ENCODE peak calls at places on chromosomes 12 and 14, in ten cellular contexts. One of them, this sample, is unnamed.

GRCh38 chr12:122473543-122474323 is 27.0 kb downstream of the ZCCHC8 start:
- DNase-seq in stimulated activated CD8-positive, alpha-beta memory T cell treated with anti-CD3 and anti-CD28 coated beads, Interleukin-4, amount 100 ng/mL, for 48 hours: peak; percentile 73
- DNase-seq in fibroblast of the aortic adventitia: no peak
- DNase-seq in adipocyte: no peak
- DNase-seq in AG08396: no peak
- DNase-seq in amygdala: no peak
- DNase-seq in fibroblast of lung: peak; percentile 60
- DNase-seq in left cardiac atrium: no peak
- DNase-seq in HFF-Myc: no peak
- DNase-seq in astrocyte of the cerebellum: no peak
- DNase-seq in this sample: no peak

GRCh38 chr12:108928695-108929094 is 48.8 kb downstream of the DAO start:
- DNase-seq in stimulated activated CD8-positive, alpha-beta memory T cell treated with anti-CD3 and anti-CD28 coated beads, Interleukin-4, amount 100 ng/mL, for 48 hours: no peak
- DNase-seq in fibroblast of the aortic adventitia: no peak
- DNase-seq in adipocyte: no peak
- DNase-seq in AG08396: no peak
- DNase-seq in amygdala: no peak
- DNase-seq in fibroblast of lung: no peak
- DNase-seq in left cardiac atrium: no peak
- DNase-seq in HFF-Myc: no peak
- DNase-seq in astrocyte of the cerebellum: no peak
- DNase-seq in this sample: no peak

GRCh38 chr12:52581066-52581465 is 7.4 kb upstream of the KRT74 start:
- DNase-seq in stimulated activated CD8-positive, alpha-beta memory T cell treated with anti-CD3 and anti-CD28 coated beads, Interleukin-4, amount 100 ng/mL, for 48 hours: no peak
- DNase-seq in fibroblast of the aortic adventitia: no peak
- DNase-seq in adipocyte: no peak
- DNase-seq in AG08396: no peak
- DNase-seq in amygdala: no peak
- DNase-seq in fibroblast of lung: no peak
- DNase-seq in left cardiac atrium: no peak
- DNase-seq in HFF-Myc: no peak
- DNase-seq in astrocyte of the cerebellum: no peak
- DNase-seq in this sample: no peak

GRCh38 chr12:18320036-18320617 is 58.8 kb downstream of the PIK3C2G start:
- DNase-seq in stimulated activated CD8-positive, alpha-beta memory T cell treated with anti-CD3 and anti-CD28 coated beads, Interleukin-4, amount 100 ng/mL, for 48 hours: no peak
- DNase-seq in fibroblast of the aortic adventitia: peak; percentile 91
- DNase-seq in adipocyte: peak; percentile 84
- DNase-seq in AG08396: peak; percentile 23
- DNase-seq in amygdala: no peak
- DNase-seq in fibroblast of lung: peak; percentile 67
- DNase-seq in left cardiac atrium: no peak
- DNase-seq in HFF-Myc: peak; percentile 30
- DNase-seq in astrocyte of the cerebellum: peak; percentile 56
- DNase-seq in this sample: no peak

GRCh38 chr14:23638414-23639047 is 2.4 kb downstream of the DHRS2 start:
- DNase-seq in stimulated activated CD8-positive, alpha-beta memory T cell treated with anti-CD3 and anti-CD28 coated beads, Interleukin-4, amount 100 ng/mL, for 48 hours: no peak
- DNase-seq in fibroblast of the aortic adventitia: no peak
- DNase-seq in adipocyte: no peak
- DNase-seq in AG08396: no peak
- DNase-seq in amygdala: no peak
- DNase-seq in fibroblast of lung: no peak
- DNase-seq in left cardiac atrium: no peak
- DNase-seq in HFF-Myc: no peak
- DNase-seq in astrocyte of the cerebellum: no peak
- DNase-seq in this sample: no peak

GRCh38 chr12:125134576-125134975 is 69.3 kb downstream of the AACS start:
- DNase-seq in stimulated activated CD8-positive, alpha-beta memory T cell treated with anti-CD3 and anti-CD28 coated beads, Interleukin-4, amount 100 ng/mL, for 48 hours: no peak
- DNase-seq in fibroblast of the aortic adventitia: no peak
- DNase-seq in adipocyte: no peak
- DNase-seq in AG08396: no peak
- DNase-seq in amygdala: no peak
- DNase-seq in fibroblast of lung: no peak
- DNase-seq in left cardiac atrium: no peak
- DNase-seq in HFF-Myc: no peak
- DNase-seq in astrocyte of the cerebellum: no peak
- DNase-seq in this sample: no peak

GRCh38 chr14:53355581-53356112 is 202.5 kb upstream of the DDHD1 start:
- DNase-seq in stimulated activated CD8-positive, alpha-beta memory T cell treated with anti-CD3 and anti-CD28 coated beads, Interleukin-4, amount 100 ng/mL, for 48 hours: no peak
- DNase-seq in fibroblast of the aortic adventitia: peak; percentile 58
- DNase-seq in adipocyte: peak; percentile 60
- DNase-seq in AG08396: peak; percentile 38
- DNase-seq in amygdala: no peak
- DNase-seq in fibroblast of lung: peak; percentile 60
- DNase-seq in left cardiac atrium: no peak
- DNase-seq in HFF-Myc: peak; percentile 89
- DNase-seq in astrocyte of the cerebellum: peak; percentile 99
- DNase-seq in this sample: no peak

GRCh38 chr14:67620217-67620789 is 583 bp downstream of the ARG2 start:
- DNase-seq in stimulated activated CD8-positive, alpha-beta memory T cell treated with anti-CD3 and anti-CD28 coated beads, Interleukin-4, amount 100 ng/mL, for 48 hours: peak; percentile 33
- DNase-seq in fibroblast of the aortic adventitia: peak; percentile 13
- DNase-seq in adipocyte: peak; percentile 21
- DNase-seq in AG08396: peak; percentile 20
- DNase-seq in amygdala: peak; percentile 8
- DNase-seq in fibroblast of lung: no peak
- DNase-seq in left cardiac atrium: no peak
- DNase-seq in HFF-Myc: no peak
- DNase-seq in astrocyte of the cerebellum: no peak
- DNase-seq in this sample: peak; percentile 64

GRCh38 chr12:76032043-76032981 is 736 bp upstream of the PHLDA1 start:
- DNase-seq in stimulated activated CD8-positive, alpha-beta memory T cell treated with anti-CD3 and anti-CD28 coated beads, Interleukin-4, amount 100 ng/mL, for 48 hours: peak; percentile 67
- DNase-seq in fibroblast of the aortic adventitia: peak; percentile 71
- DNase-seq in adipocyte: peak; percentile 81
- DNase-seq in AG08396: peak; percentile 64
- DNase-seq in amygdala: peak; percentile 48
- DNase-seq in fibroblast of lung: peak; percentile 75
- DNase-seq in left cardiac atrium: peak; percentile 68
- DNase-seq in HFF-Myc: no peak
- DNase-seq in astrocyte of the cerebellum: no peak
- DNase-seq in this sample: peak; percentile 52

GRCh38 chr14:92513204-92513965 is at the start of gene RIN3:
- DNase-seq in stimulated activated CD8-positive, alpha-beta memory T cell treated with anti-CD3 and anti-CD28 coated beads, Interleukin-4, amount 100 ng/mL, for 48 hours: peak; percentile 68
- DNase-seq in fibroblast of the aortic adventitia: peak; percentile 59
- DNase-seq in adipocyte: peak; percentile 74
- DNase-seq in AG08396: peak; percentile 80
- DNase-seq in amygdala: no peak
- DNase-seq in fibroblast of lung: peak; percentile 62
- DNase-seq in left cardiac atrium: peak; percentile 69
- DNase-seq in HFF-Myc: no peak
- DNase-seq in astrocyte of the cerebellum: no peak
- DNase-seq in this sample: no peak

GRCh38 chr12:14920475-14921126 is 17.7 kb downstream of the ERP27 start:
- DNase-seq in stimulated activated CD8-positive, alpha-beta memory T cell treated with anti-CD3 and anti-CD28 coated beads, Interleukin-4, amount 100 ng/mL, for 48 hours: no peak
- DNase-seq in fibroblast of the aortic adventitia: no peak
- DNase-seq in adipocyte: no peak
- DNase-seq in AG08396: no peak
- DNase-seq in amygdala: no peak
- DNase-seq in fibroblast of lung: no peak
- DNase-seq in left cardiac atrium: no peak
- DNase-seq in HFF-Myc: no peak
- DNase-seq in astrocyte of the cerebellum: no peak
- DNase-seq in this sample: no peak

GRCh38 chr12:122730215-122731014 is at the start of gene HCAR1:
- DNase-seq in stimulated activated CD8-positive, alpha-beta memory T cell treated with anti-CD3 and anti-CD28 coated beads, Interleukin-4, amount 100 ng/mL, for 48 hours: peak; percentile 66
- DNase-seq in fibroblast of the aortic adventitia: peak; percentile 30
- DNase-seq in adipocyte: peak; percentile 29
- DNase-seq in AG08396: no peak
- DNase-seq in amygdala: no peak
- DNase-seq in fibroblast of lung: peak; percentile 25
- DNase-seq in left cardiac atrium: no peak
- DNase-seq in HFF-Myc: no peak
- DNase-seq in astrocyte of the cerebellum: no peak
- DNase-seq in this sample: no peak

GRCh38 chr14:41922014-41922413 is 315.3 kb downstream of the LRFN5 start:
- DNase-seq in stimulated activated CD8-positive, alpha-beta memory T cell treated with anti-CD3 and anti-CD28 coated beads, Interleukin-4, amount 100 ng/mL, for 48 hours: no peak
- DNase-seq in fibroblast of the aortic adventitia: no peak
- DNase-seq in adipocyte: peak; percentile 0
- DNase-seq in AG08396: no peak
- DNase-seq in amygdala: no peak
- DNase-seq in fibroblast of lung: peak; percentile 5
- DNase-seq in left cardiac atrium: no peak
- DNase-seq in HFF-Myc: no peak
- DNase-seq in astrocyte of the cerebellum: no peak
- DNase-seq in this sample: no peak

GRCh38 chr12:21065845-21066244 is 65.1 kb upstream of the SLCO1B1 start:
- DNase-seq in stimulated activated CD8-positive, alpha-beta memory T cell treated with anti-CD3 and anti-CD28 coated beads, Interleukin-4, amount 100 ng/mL, for 48 hours: no peak
- DNase-seq in fibroblast of the aortic adventitia: peak; percentile 9
- DNase-seq in adipocyte: peak; percentile 23
- DNase-seq in AG08396: no peak
- DNase-seq in amygdala: no peak
- DNase-seq in fibroblast of lung: no peak
- DNase-seq in left cardiac atrium: no peak
- DNase-seq in HFF-Myc: no peak
- DNase-seq in astrocyte of the cerebellum: peak; percentile 35
- DNase-seq in this sample: no peak

GRCh38 chr12:69569236-69569635 is 16.0 kb upstream of the CCT2 start:
- DNase-seq in stimulated activated CD8-positive, alpha-beta memory T cell treated with anti-CD3 and anti-CD28 coated beads, Interleukin-4, amount 100 ng/mL, for 48 hours: no peak
- DNase-seq in fibroblast of the aortic adventitia: peak; percentile 23
- DNase-seq in adipocyte: no peak
- DNase-seq in AG08396: no peak
- DNase-seq in amygdala: no peak
- DNase-seq in fibroblast of lung: no peak
- DNase-seq in left cardiac atrium: no peak
- DNase-seq in HFF-Myc: no peak
- DNase-seq in astrocyte of the cerebellum: no peak
- DNase-seq in this sample: no peak

GRCh38 chr12:98595152-98595988 is 1.9 kb downstream of the SLC25A3 start:
- DNase-seq in stimulated activated CD8-positive, alpha-beta memory T cell treated with anti-CD3 and anti-CD28 coated beads, Interleukin-4, amount 100 ng/mL, for 48 hours: peak; percentile 44
- DNase-seq in fibroblast of the aortic adventitia: peak; percentile 84
- DNase-seq in adipocyte: peak; percentile 82
- DNase-seq in AG08396: peak; percentile 39
- DNase-seq in amygdala: no peak
- DNase-seq in fibroblast of lung: peak; percentile 77
- DNase-seq in left cardiac atrium: no peak
- DNase-seq in HFF-Myc: no peak
- DNase-seq in astrocyte of the cerebellum: peak; percentile 75
- DNase-seq in this sample: no peak

GRCh38 chr14:24329073-24329663 is 5.7 kb downstream of the ADCY4 start:
- DNase-seq in stimulated activated CD8-positive, alpha-beta memory T cell treated with anti-CD3 and anti-CD28 coated beads, Interleukin-4, amount 100 ng/mL, for 48 hours: no peak
- DNase-seq in fibroblast of the aortic adventitia: no peak
- DNase-seq in adipocyte: no peak
- DNase-seq in AG08396: no peak
- DNase-seq in amygdala: no peak
- DNase-seq in fibroblast of lung: no peak
- DNase-seq in left cardiac atrium: no peak
- DNase-seq in HFF-Myc: no peak
- DNase-seq in astrocyte of the cerebellum: no peak
- DNase-seq in this sample: no peak

GRCh38 chr14:52175982-52176502 is 91.5 kb upstream of the PTGDR start:
- DNase-seq in stimulated activated CD8-positive, alpha-beta memory T cell treated with anti-CD3 and anti-CD28 coated beads, Interleukin-4, amount 100 ng/mL, for 48 hours: peak; percentile 31
- DNase-seq in fibroblast of the aortic adventitia: no peak
- DNase-seq in adipocyte: no peak
- DNase-seq in AG08396: no peak
- DNase-seq in amygdala: no peak
- DNase-seq in fibroblast of lung: no peak
- DNase-seq in left cardiac atrium: no peak
- DNase-seq in HFF-Myc: no peak
- DNase-seq in astrocyte of the cerebellum: no peak
- DNase-seq in this sample: no peak

GRCh38 chr14:67004521-67004920 is 184.7 kb upstream of the GARIN2 start:
- DNase-seq in stimulated activated CD8-positive, alpha-beta memory T cell treated with anti-CD3 and anti-CD28 coated beads, Interleukin-4, amount 100 ng/mL, for 48 hours: no peak
- DNase-seq in fibroblast of the aortic adventitia: no peak
- DNase-seq in adipocyte: no peak
- DNase-seq in AG08396: no peak
- DNase-seq in amygdala: no peak
- DNase-seq in fibroblast of lung: no peak
- DNase-seq in left cardiac atrium: no peak
- DNase-seq in HFF-Myc: no peak
- DNase-seq in astrocyte of the cerebellum: no peak
- DNase-seq in this sample: no peak

GRCh38 chr12:107318554-107318803 is 225.1 kb upstream of the CRY1 start:
- DNase-seq in stimulated activated CD8-positive, alpha-beta memory T cell treated with anti-CD3 and anti-CD28 coated beads, Interleukin-4, amount 100 ng/mL, for 48 hours: no peak
- DNase-seq in fibroblast of the aortic adventitia: no peak
- DNase-seq in adipocyte: peak; percentile 54
- DNase-seq in AG08396: no peak
- DNase-seq in amygdala: no peak
- DNase-seq in fibroblast of lung: no peak
- DNase-seq in left cardiac atrium: no peak
- DNase-seq in HFF-Myc: no peak
- DNase-seq in astrocyte of the cerebellum: no peak
- DNase-seq in this sample: no peak

GRCh38 chr12:10135126-10135525 is 5.1 kb upstream of the CLEC7A start:
- DNase-seq in stimulated activated CD8-positive, alpha-beta memory T cell treated with anti-CD3 and anti-CD28 coated beads, Interleukin-4, amount 100 ng/mL, for 48 hours: no peak
- DNase-seq in fibroblast of the aortic adventitia: no peak
- DNase-seq in adipocyte: no peak
- DNase-seq in AG08396: no peak
- DNase-seq in amygdala: no peak
- DNase-seq in fibroblast of lung: no peak
- DNase-seq in left cardiac atrium: no peak
- DNase-seq in HFF-Myc: no peak
- DNase-seq in astrocyte of the cerebellum: no peak
- DNase-seq in this sample: no peak

GRCh38 chr12:122847921-122848421 is 12.7 kb downstream of the HIP1R start:
- DNase-seq in stimulated activated CD8-positive, alpha-beta memory T cell treated with anti-CD3 and anti-CD28 coated beads, Interleukin-4, amount 100 ng/mL, for 48 hours: no peak
- DNase-seq in fibroblast of the aortic adventitia: no peak
- DNase-seq in adipocyte: no peak
- DNase-seq in AG08396: no peak
- DNase-seq in amygdala: no peak
- DNase-seq in fibroblast of lung: no peak
- DNase-seq in left cardiac atrium: no peak
- DNase-seq in HFF-Myc: no peak
- DNase-seq in astrocyte of the cerebellum: no peak
- DNase-seq in this sample: peak; percentile 58

GRCh38 chr12:95740751-95741150 is 49.8 kb downstream of the NTN4 start:
- DNase-seq in stimulated activated CD8-positive, alpha-beta memory T cell treated with anti-CD3 and anti-CD28 coated beads, Interleukin-4, amount 100 ng/mL, for 48 hours: no peak
- DNase-seq in fibroblast of the aortic adventitia: no peak
- DNase-seq in adipocyte: no peak
- DNase-seq in AG08396: no peak
- DNase-seq in amygdala: no peak
- DNase-seq in fibroblast of lung: no peak
- DNase-seq in left cardiac atrium: no peak
- DNase-seq in HFF-Myc: no peak
- DNase-seq in astrocyte of the cerebellum: no peak
- DNase-seq in this sample: no peak

GRCh38 chr14:60276347-60276746 is 27.3 kb downstream of the PPM1A start:
- DNase-seq in stimulated activated CD8-positive, alpha-beta memory T cell treated with anti-CD3 and anti-CD28 coated beads, Interleukin-4, amount 100 ng/mL, for 48 hours: no peak
- DNase-seq in fibroblast of the aortic adventitia: peak; percentile 28
- DNase-seq in adipocyte: peak; percentile 79
- DNase-seq in AG08396: no peak
- DNase-seq in amygdala: no peak
- DNase-seq in fibroblast of lung: no peak
- DNase-seq in left cardiac atrium: no peak
- DNase-seq in HFF-Myc: no peak
- DNase-seq in astrocyte of the cerebellum: no peak
- DNase-seq in this sample: no peak

GRCh38 chr14:61234215-61234916 is 46.8 kb downstream of the TMEM30B start:
- DNase-seq in stimulated activated CD8-positive, alpha-beta memory T cell treated with anti-CD3 and anti-CD28 coated beads, Interleukin-4, amount 100 ng/mL, for 48 hours: no peak
- DNase-seq in fibroblast of the aortic adventitia: no peak
- DNase-seq in adipocyte: no peak
- DNase-seq in AG08396: no peak
- DNase-seq in amygdala: no peak
- DNase-seq in fibroblast of lung: no peak
- DNase-seq in left cardiac atrium: no peak
- DNase-seq in HFF-Myc: no peak
- DNase-seq in astrocyte of the cerebellum: no peak
- DNase-seq in this sample: no peak

GRCh38 chr12:2177003-2177402 is 124.2 kb downstream of the CACNA1C start:
- DNase-seq in stimulated activated CD8-positive, alpha-beta memory T cell treated with anti-CD3 and anti-CD28 coated beads, Interleukin-4, amount 100 ng/mL, for 48 hours: no peak
- DNase-seq in fibroblast of the aortic adventitia: no peak
- DNase-seq in adipocyte: no peak
- DNase-seq in AG08396: no peak
- DNase-seq in amygdala: no peak
- DNase-seq in fibroblast of lung: no peak
- DNase-seq in left cardiac atrium: no peak
- DNase-seq in HFF-Myc: no peak
- DNase-seq in astrocyte of the cerebellum: no peak
- DNase-seq in this sample: peak; percentile 27

GRCh38 chr12:4271433-4272013 is 2.0 kb upstream of the CCND2 start:
- DNase-seq in stimulated activated CD8-positive, alpha-beta memory T cell treated with anti-CD3 and anti-CD28 coated beads, Interleukin-4, amount 100 ng/mL, for 48 hours: peak; percentile 85
- DNase-seq in fibroblast of the aortic adventitia: no peak
- DNase-seq in adipocyte: no peak
- DNase-seq in AG08396: peak; percentile 22
- DNase-seq in amygdala: no peak
- DNase-seq in fibroblast of lung: no peak
- DNase-seq in left cardiac atrium: no peak
- DNase-seq in HFF-Myc: no peak
- DNase-seq in astrocyte of the cerebellum: no peak
- DNase-seq in this sample: no peak